ENCODE peak calls at places on chromosomes 4 and X, in six cellular contexts. C, L, H, W, R and Y are unnamed samples.

GRCh38 chrX:38045697-38046096 is 39.3 kb downstream of the SYTL5 start:
- DNase-seq in C (no peak), H (no peak), L (no peak), R (no peak), W (no peak), Y (peak)

GRCh38 chr4:99938243-99938753 is 8.1 kb downstream of the DNAJB14 start:
- DNase-seq in W (no peak), L (no peak), H (no peak), C (no peak), R (no peak), Y (no peak)

GRCh38 chrX:14508025-14508690 is 21.2 kb upstream of the GLRA2 start:
- DNase-seq in H (no peak), R (no peak), W (no peak), C (no peak), L (no peak), Y (no peak)

GRCh38 chr4:677431-678293 is 3.3 kb downstream of the MYL5 start:
- DNase-seq in W (peak), R (no peak), C (no peak), H (no peak), L (no peak), Y (no peak)

GRCh38 chr4:158176108-158176507 is 3.3 kb upstream of the GASK1B start:
- DNase-seq in L (no peak), C (no peak), W (no peak), H (peak), R (no peak), Y (peak)

GRCh38 chr4:73978886-73979285 is 2.9 kb downstream of the PF4 start:
- DNase-seq in R (no peak), C (peak), H (no peak), W (no peak), L (no peak), Y (peak)

GRCh38 chr4:146183209-146183608 is 7.7 kb downstream of the LSM6 start:
- DNase-seq in W (no peak), C (no peak), H (no peak), L (no peak), R (no peak), Y (no peak)

GRCh38 chr4:1469596-1470392 is 63.6 kb upstream of the NKX1-1 start:
- DNase-seq in W (peak), L (no peak), C (no peak), R (no peak), H (no peak), Y (no peak)

GRCh38 chr4:176547005-176547404 is 227.2 kb downstream of the SPCS3 start:
- DNase-seq in W (no peak), R (no peak), C (peak), L (no peak), H (no peak), Y (peak)

GRCh38 chrX:29518100-29518499 is 697.3 kb upstream of the MAGEB2 start:
- DNase-seq in L (no peak), H (no peak), C (no peak), W (no peak), R (no peak), Y (no peak)

GRCh38 chr4:121096629-121097028 is 24.3 kb upstream of the NDNF start:
- DNase-seq in H (no peak), W (no peak), L (peak), C (peak), R (no peak), Y (peak)

GRCh38 chr4:26802790-26803189 is 57.9 kb upstream of the STIM2 start:
- DNase-seq in R (no peak), W (no peak), H (no peak), C (no peak), L (no peak), Y (no peak)
- H3K4me3 ChIP-seq in R (no peak), W (no peak), H (no peak), C (no peak), L (no peak), Y (no peak)

GRCh38 chrX:115912372-115912897 is 258.1 kb upstream of the AGTR2 start:
- DNase-seq in L (no peak), R (peak), H (no peak), W (no peak), C (no peak), Y (no peak)
- H3K4me3 ChIP-seq in L (no peak), R (no peak), H (no peak), W (no peak), C (no peak), Y (no peak)

GRCh38 chr4:123986268-123986798 is 589.7 kb downstream of the SPRY1 start:
- DNase-seq in H (peak), L (no peak), W (no peak), C (peak), R (no peak), Y (peak)
- H3K4me3 ChIP-seq in H (no peak), L (no peak), W (no peak), C (no peak), R (no peak), Y (no peak)

GRCh38 chrX:40005290-40006011 is 92.3 kb downstream of the BCOR start:
- DNase-seq in H (no peak), L (no peak), C (no peak), W (no peak), R (no peak), Y (no peak)
- H3K4me3 ChIP-seq in H (no peak), L (no peak), C (no peak), W (peak), R (no peak), Y (no peak)

GRCh38 chrX:2696698-2697215 is 5.7 kb downstream of the CD99 start:
- DNase-seq in W (no peak), R (peak), C (peak), L (peak), H (no peak), Y (peak)

GRCh38 chrX:2693123-2693438 is 2.0 kb downstream of the CD99 start:
- DNase-seq in L (no peak), H (no peak), R (no peak), C (no peak), W (no peak), Y (no peak)

GRCh38 chrX:2693526-2694002 is 2.5 kb downstream of the CD99 start:
- DNase-seq in L (no peak), R (no peak), H (no peak), C (no peak), W (no peak), Y (no peak)

GRCh38 chrX:2692221-2693122 is 1.4 kb downstream of the CD99 start:
- DNase-seq in L (no peak), W (no peak), H (no peak), R (no peak), C (peak), Y (peak)

DNA sequence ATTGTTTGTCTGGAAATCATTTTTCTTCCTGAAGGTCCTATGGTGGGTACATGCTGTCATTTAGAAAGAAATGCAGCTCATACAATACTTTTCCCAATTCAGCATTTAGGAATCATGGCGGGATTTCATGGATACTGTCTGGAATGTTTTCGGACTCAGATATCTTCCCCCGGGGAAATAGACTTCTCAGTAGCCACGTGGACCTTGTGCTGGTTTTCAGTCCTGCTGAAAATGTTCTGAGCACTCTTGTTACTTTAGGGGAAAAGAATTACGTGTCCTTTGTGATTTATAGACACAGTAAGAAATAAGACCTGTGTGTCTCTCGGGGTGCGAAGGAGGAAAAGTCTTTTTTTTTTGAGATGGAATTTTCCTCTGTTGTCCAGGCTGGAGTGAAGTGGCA is 3.8 kb downstream of the CD99 start:
- DNase-seq in H (no peak), L (no peak), C (no peak), R (no peak), W (no peak), Y (no peak)
- H3K4me3 ChIP-seq in H (no peak), L (peak), C (no peak), R (no peak), W (no peak), Y (no peak)

DNA sequence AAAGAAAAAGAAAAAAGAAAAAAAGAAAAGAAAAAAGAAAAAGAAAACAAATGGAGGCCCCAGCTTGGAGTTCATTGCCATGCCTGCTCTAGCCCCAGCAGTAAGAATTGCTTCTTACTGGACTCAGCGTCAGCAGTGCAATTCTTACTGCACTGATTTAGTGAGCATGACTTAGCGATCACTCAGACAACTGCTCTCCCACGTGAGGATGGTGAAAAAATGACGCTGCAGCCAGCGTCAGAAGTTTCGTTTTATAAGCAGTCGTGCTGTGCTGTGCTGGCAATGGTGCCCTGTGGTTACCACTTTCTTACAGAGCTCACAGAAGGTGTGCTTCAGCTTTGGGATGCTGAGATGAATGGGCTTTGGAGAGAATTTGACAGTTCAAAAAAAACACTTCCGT is 68.3 kb upstream of the DDX3X start:
- DNase-seq in C (peak), L (peak), W (peak), H (no peak), R (no peak), Y (peak)
- H3K4me3 ChIP-seq in C (no peak), L (peak), W (no peak), H (no peak), R (no peak), Y (no peak)

GRCh38 chr4:133147922-133148689 is 988 bp upstream of the PCDH10 start:
- DNase-seq in R (no peak), L (no peak), C (peak), W (peak), H (no peak), Y (peak)

GRCh38 chr4:133147365-133147821 is 1.7 kb upstream of the PCDH10 start:
- DNase-seq in C (no peak), H (no peak), L (no peak), W (no peak), R (no peak), Y (no peak)

GRCh38 chr4:133149364-133149695 is 236 bp downstream of the PCDH10 start:
- DNase-seq in H (no peak), R (no peak), C (no peak), W (no peak), L (no peak), Y (no peak)

GRCh38 chr4:133149932-133150642 is 993 bp downstream of the PCDH10 start:
- DNase-seq in H (no peak), R (no peak), L (no peak), C (peak), W (no peak), Y (no peak)

DNA sequence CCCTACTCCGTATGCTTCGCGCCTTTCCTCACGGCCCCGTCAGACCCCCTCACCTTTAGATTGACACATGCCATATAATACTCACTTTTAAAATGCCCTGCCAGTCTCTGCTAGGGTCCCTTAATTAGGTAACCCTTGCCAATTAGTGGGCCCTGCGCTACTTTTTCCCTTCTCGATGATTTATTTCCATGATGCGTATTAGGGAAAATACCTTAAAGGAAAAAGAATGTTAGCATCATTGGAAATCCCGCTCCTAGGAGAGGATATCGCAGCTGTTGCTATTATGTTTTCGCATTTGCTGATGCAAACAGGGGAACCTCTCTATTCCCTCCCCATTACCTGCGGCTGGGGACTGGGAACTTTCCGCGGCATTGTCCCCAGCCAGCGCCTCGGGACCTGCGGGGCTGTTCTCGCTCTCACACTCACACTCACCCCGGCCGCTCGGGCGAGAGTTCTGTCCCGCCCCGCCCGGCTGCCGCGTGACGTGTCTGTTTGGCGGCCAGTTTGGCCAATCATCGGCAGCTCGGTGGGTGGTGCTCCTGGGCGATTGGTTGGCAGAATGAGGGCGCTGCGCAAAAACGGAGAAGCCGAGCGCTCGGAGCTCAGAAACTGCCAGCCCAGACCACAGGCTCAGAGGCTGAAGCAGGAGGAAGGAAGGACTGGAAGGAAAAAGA is at the start of gene PCDH10:
- DNase-seq in W (peak), R (peak), L (no peak), C (peak), H (peak), Y (peak)
- H3K4me3 ChIP-seq in W (peak), R (no peak), L (no peak), C (peak), H (peak), Y (peak)

GRCh38 chr4:48270516-48270897 is 869 bp upstream of the TEC start:
- DNase-seq in R (no peak), C (no peak), L (no peak), H (no peak), W (no peak), Y (no peak)
- H3K4me3 ChIP-seq in R (peak), C (no peak), L (peak), H (no peak), W (peak), Y (peak)

GRCh38 chrX:149508467-149508866 is 3.4 kb upstream of the IDS start:
- DNase-seq in R (no peak), L (no peak), H (no peak), W (no peak), C (no peak), Y (no peak)

GRCh38 chrX:149513713-149514427 is 8.8 kb upstream of the IDS start:
- DNase-seq in L (no peak), C (no peak), H (no peak), W (no peak), R (no peak), Y (peak)

GRCh38 chrX:149512225-149512885 is 7.2 kb upstream of the IDS start:
- DNase-seq in C (peak), W (no peak), L (peak), R (no peak), H (no peak), Y (no peak)

GRCh38 chrX:149510386-149510785 is 5.3 kb upstream of the IDS start:
- DNase-seq in C (no peak), L (no peak), H (no peak), W (no peak), R (no peak), Y (no peak)

DNA sequence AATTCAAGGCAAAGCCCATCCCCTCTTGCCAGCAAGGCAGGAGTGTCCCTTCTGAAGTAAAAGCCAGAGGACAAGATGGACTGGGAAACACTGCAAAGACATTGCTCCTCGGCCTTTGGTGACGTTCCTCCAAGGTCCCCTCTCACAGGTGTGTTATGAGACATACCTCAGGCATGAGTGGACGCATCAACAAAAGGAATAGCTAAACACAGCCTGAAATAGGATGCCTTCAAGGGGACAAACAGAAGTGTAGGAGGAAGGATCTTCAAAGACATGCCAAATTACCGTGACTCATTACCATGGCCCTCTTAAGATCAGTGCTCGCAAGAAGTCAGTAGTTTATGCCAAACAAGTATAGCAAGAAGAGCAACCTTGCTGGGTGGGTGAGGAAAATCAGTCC is 6.0 kb upstream of the IDS start:
- DNase-seq in R (no peak), H (no peak), L (no peak), C (no peak), W (no peak), Y (peak)
- H3K4me3 ChIP-seq in R (no peak), H (no peak), L (no peak), C (no peak), W (no peak), Y (no peak)